ENCODE peak calls at places on chromosome 3, in four cellular contexts. I is K562, Y is HEK293T, M is HepG2. T is an unnamed sample.

GRCh38 chr3:5026046-5026362 is 46.8 kb downstream of the BHLHE40 start:
- DNase-seq in I (no peak), Y (no peak), M (no peak), T (no peak)

GRCh38 chr3:156472150-156472549 is 82.8 kb downstream of the SSR3 start:
- DNase-seq in I (no peak), Y (no peak), M (no peak), T (no peak)

GRCh38 chr3:182364323-182364722 is 429.0 kb upstream of the ATP11B start:
- DNase-seq in Y (peak), M (no peak), I (peak), T (no peak)

GRCh38 chr3:185737020-185737419 is 87.8 kb downstream of the IGF2BP2 start:
- DNase-seq in Y (no peak), I (no peak), M (no peak), T (no peak)

GRCh38 chr3:116920836-116921596 is 211.4 kb downstream of the TUSC7 start:
- DNase-seq in M (no peak), Y (no peak), I (no peak), T (no peak)

GRCh38 chr3:35549690-35550089 is 89.6 kb upstream of the ARPP21 start:
- DNase-seq in M (no peak), Y (no peak), I (no peak), T (no peak)

GRCh38 chr3:57778499-57778898 is 22.4 kb downstream of the SLMAP start:
- DNase-seq in M (no peak), Y (no peak), I (no peak), T (no peak)

GRCh38 chr3:21486381-21486935 is 264.6 kb downstream of the ZNF385D start:
- DNase-seq in I (no peak), M (no peak), Y (no peak), T (no peak)

GRCh38 chr3:120140098-120140742 is 46.0 kb upstream of the GSK3B start:
- DNase-seq in M (no peak), Y (no peak), I (no peak), T (no peak)

GRCh38 chr3:159711560-159712333 is 276.9 kb upstream of the IL12A start:
- DNase-seq in Y (no peak), I (no peak), M (no peak), T (no peak)

GRCh38 chr3:118838871-118839270 is 195.8 kb downstream of the IGSF11 start:
- DNase-seq in Y (no peak), I (no peak), M (no peak), T (no peak)

GRCh38 chr3:104523136-104523535 is 843.6 kb upstream of the ALCAM start:
- DNase-seq in I (no peak), M (no peak), Y (no peak), T (no peak)

GRCh38 chr3:143951351-143951971 is 20.2 kb upstream of the DIPK2A start:
- DNase-seq in Y (peak), M (peak), I (peak), T (no peak)

GRCh38 chr3:174132006-174132405 is 727.1 kb upstream of the NAALADL2 start:
- DNase-seq in Y (no peak), M (no peak), I (no peak), T (no peak)

GRCh38 chr3:1971780-1972179 is 126.9 kb upstream of the CNTN4 start:
- DNase-seq in I (no peak), M (no peak), Y (no peak), T (no peak)

GRCh38 chr3:148235566-148235965 is 462.1 kb upstream of the AGTR1 start:
- DNase-seq in Y (no peak), I (no peak), M (no peak), T (no peak)

GRCh38 chr3:108388136-108389132 is 92.1 kb downstream of the HHLA2 start:
- DNase-seq in I (no peak), M (no peak), Y (no peak), T (peak)

GRCh38 chr3:170471149-170471548 is 52.5 kb downstream of the CLDN11 start:
- DNase-seq in I (no peak), M (no peak), Y (no peak), T (no peak)

GRCh38 chr3:6260551-6261191 is 600.2 kb upstream of the GRM7 start:
- DNase-seq in I (no peak), Y (no peak), M (no peak), T (peak)

GRCh38 chr3:186519021-186519658 is 25.0 kb downstream of the CRYGS start:
- DNase-seq in I (no peak), Y (no peak), M (no peak), T (peak)

GRCh38 chr3:96264701-96265100 is 549.7 kb upstream of the EPHA6 start:
- DNase-seq in Y (no peak), I (no peak), M (no peak), T (no peak)

GRCh38 chr3:29899011-29899410 is 618.1 kb downstream of the RBMS3 start:
- DNase-seq in I (no peak), Y (no peak), M (no peak), T (no peak)

GRCh38 chr3:179260949-179261765 is 10.2 kb upstream of the KCNMB3 start:
- DNase-seq in I (peak), M (peak), Y (peak), T (no peak)

GRCh38 chr3:44210967-44211366 is 30.7 kb upstream of the TOPAZ1 start:
- DNase-seq in M (no peak), Y (no peak), I (no peak), T (no peak)

GRCh38 chr3:42653560-42654330 is at the start of gene ZBTB47:
- DNase-seq in M (no peak), I (peak), Y (peak), T (no peak)

GRCh38 chr3:24042879-24043567 is 97.9 kb downstream of the NR1D2 start:
- DNase-seq in M (no peak), Y (no peak), I (no peak), T (no peak)

GRCh38 chr3:173699353-173699752 is 301.8 kb downstream of the NLGN1 start:
- DNase-seq in M (no peak), Y (no peak), I (no peak), T (no peak)

GRCh38 chr3:108528459-108529231 is 18.2 kb upstream of the MYH15 start:
- DNase-seq in M (no peak), I (no peak), Y (no peak), T (peak)

GRCh38 chr3:43755511-43756200 is 64.9 kb downstream of the ABHD5 start:
- DNase-seq in I (no peak), Y (no peak), M (no peak), T (no peak)

GRCh38 chr3:184227481-184227935 is 1.9 kb upstream of the VWA5B2 start:
- DNase-seq in I (peak), Y (peak), M (peak), T (no peak)

GRCh38 chr3:171833775-171834460 is 9.2 kb upstream of the TMEM212 start:
- DNase-seq in Y (no peak), M (no peak), I (no peak), T (no peak)

GRCh38 chr3:183653209-183654064 is 18.0 kb downstream of the KLHL24 start:
- DNase-seq in M (no peak), I (no peak), Y (no peak), T (no peak)

GRCh38 chr3:183247190-183247589 is 5.9 kb upstream of the B3GNT5 start:
- DNase-seq in Y (no peak), M (no peak), I (no peak), T (no peak)

GRCh38 chr3:133991637-133992036 is 38.1 kb downstream of the SLCO2A1 start:
- DNase-seq in Y (no peak), I (no peak), M (no peak), T (no peak)

GRCh38 chr3:100875239-100875638 is 118.0 kb downstream of the ABI3BP start:
- DNase-seq in Y (no peak), I (no peak), M (no peak), T (no peak)

GRCh38 chr3:133835961-133836360 is 30.3 kb downstream of the SRPRB start:
- DNase-seq in I (no peak), M (no peak), Y (no peak), T (no peak)

GRCh38 chr3:116179091-116179490 is 266.2 kb downstream of the LSAMP start:
- DNase-seq in M (no peak), I (no peak), Y (no peak), T (no peak)

GRCh38 chr3:65685621-65686020 is 353.1 kb downstream of the MAGI1 start:
- DNase-seq in Y (no peak), I (no peak), M (peak), T (no peak)

GRCh38 chr3:115833074-115833473 is 209.8 kb downstream of the GAP43 start:
- DNase-seq in I (no peak), M (no peak), Y (no peak), T (no peak)

GRCh38 chr3:156158656-156159295 is 38.4 kb downstream of the KCNAB1 start:
- DNase-seq in I (no peak), Y (no peak), M (no peak), T (no peak)

GRCh38 chr3:38038447-38038911 is 529 bp upstream of the DLEC1 start:
- DNase-seq in Y (no peak), M (no peak), I (no peak), T (no peak)

GRCh38 chr3:38039899-38040261 is 872 bp downstream of the DLEC1 start:
- DNase-seq in I (peak), M (no peak), Y (no peak), T (peak)

GRCh38 chr3:38036906-38037305 is 2.1 kb upstream of the DLEC1 start:
- DNase-seq in Y (no peak), I (no peak), M (no peak), T (no peak)

GRCh38 chr3:38040400-38040799 is 1.4 kb downstream of the DLEC1 start:
- DNase-seq in M (no peak), I (no peak), Y (no peak), T (no peak)

GRCh38 chr3:38039101-38039898 is at the start of gene DLEC1:
- DNase-seq in I (no peak), M (no peak), Y (no peak), T (no peak)
- TF ChIP-seq TARDBP in I (no peak), M (no peak), Y (no peak), T (no peak)

GRCh38 chr3:157785071-157785826 is 282.0 kb upstream of the VEPH1 start:
- DNase-seq in M (peak), Y (peak), I (peak), T (no peak)
- TF ChIP-seq TARDBP in M (no peak), Y (no peak), I (no peak), T (no peak)

GRCh38 chr3:122055215-122055614 is at the start of gene CD86:
- DNase-seq in M (no peak), I (no peak), Y (no peak), T (peak)
- TF ChIP-seq TARDBP in M (no peak), I (no peak), Y (no peak), T (no peak)

DNA sequence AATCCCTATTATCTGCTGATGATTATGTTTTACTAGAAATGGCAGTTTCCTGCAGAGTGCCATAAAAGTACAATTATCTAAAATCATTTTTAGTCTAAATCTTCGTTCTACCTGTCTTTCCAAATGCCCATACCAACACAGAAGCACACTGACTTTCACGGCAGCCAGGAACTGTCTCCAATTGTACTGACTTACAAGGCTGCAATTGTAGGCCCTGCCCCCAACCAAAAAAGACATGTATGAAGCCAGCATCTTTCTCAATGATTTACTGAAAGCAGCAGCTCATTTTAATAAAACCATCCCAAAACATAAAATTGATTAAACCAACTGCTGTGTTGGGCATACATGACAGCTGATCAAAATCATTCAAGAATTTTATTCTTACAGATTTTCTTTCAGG is 119.0 kb downstream of the TBC1D5 start:
- DNase-seq in M (no peak), Y (no peak), I (no peak), T (no peak)
- TF ChIP-seq TARDBP in M (no peak), Y (no peak), I (no peak), T (no peak)

GRCh38 chr3:8887435-8888295 is 75.6 kb downstream of the RAD18 start:
- DNase-seq in I (no peak), M (no peak), Y (no peak), T (no peak)

GRCh38 chr3:8885806-8886205 is 77.5 kb downstream of the RAD18 start:
- DNase-seq in Y (no peak), M (no peak), I (no peak), T (no peak)

GRCh38 chr3:8886556-8886955 is 76.7 kb downstream of the RAD18 start:
- DNase-seq in I (no peak), Y (no peak), M (no peak), T (no peak)

GRCh38 chr3:8891328-8891727 is 71.9 kb downstream of the RAD18 start:
- DNase-seq in M (no peak), I (no peak), Y (no peak), T (no peak)

DNA sequence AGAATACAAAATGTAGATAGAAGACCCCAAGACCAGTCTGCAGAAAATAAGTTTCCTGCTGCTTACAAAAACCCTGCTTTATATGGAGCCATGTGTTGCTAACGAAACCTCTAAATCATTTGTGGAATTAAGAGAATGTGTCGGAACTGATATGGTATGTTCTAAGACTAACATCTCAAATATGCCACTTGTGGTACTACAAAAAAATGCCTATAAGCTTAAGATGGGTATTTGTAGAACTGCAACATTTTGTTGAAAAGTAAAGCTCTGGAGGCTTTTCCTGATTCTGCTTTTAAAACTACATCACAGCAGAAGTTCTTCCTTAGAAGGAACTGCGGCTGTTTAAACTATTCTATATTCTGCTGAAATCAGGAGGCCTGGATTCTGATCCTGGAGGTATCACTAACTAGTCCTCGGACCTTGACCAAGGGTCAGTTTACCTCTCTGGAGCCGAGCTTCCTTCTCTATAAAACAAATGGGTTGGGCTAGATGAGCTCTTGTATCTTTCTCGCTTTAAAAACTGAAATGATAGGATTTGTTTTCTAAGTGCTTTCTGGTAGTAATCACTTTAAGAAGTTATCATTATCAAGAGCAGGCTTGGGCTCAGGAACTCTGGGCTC is 74.9 kb downstream of the RAD18 start:
- DNase-seq in M (no peak), I (no peak), Y (no peak), T (no peak)
- TF ChIP-seq TARDBP in M (no peak), I (no peak), Y (no peak), T (no peak)